ENCODE peak calls at places on chromosomes 3 and 15, in ten cellular contexts. A, E, Z, D, G, H, M, O, C and Q are unnamed samples.

GRCh38 chr15:45027220-45027619 is 4.2 kb downstream of the SORD start:
- DNase-seq in G (no peak), M (no peak), O (no peak), D (no peak), H (no peak), Z (no peak), E (no peak), C (no peak), A (no peak), Q (no peak)

GRCh38 chr3:196712514-196713413 is 587 bp downstream of the PIGX start:
- DNase-seq in E (peak), Z (peak), H (no peak), D (peak), O (no peak), G (peak), A (no peak), C (peak), M (no peak), Q (peak)

GRCh38 chr15:101207867-101208288 is 44.0 kb downstream of the CHSY1 start:
- DNase-seq in Z (no peak), G (peak), C (peak), H (no peak), E (peak), M (no peak), O (no peak), D (no peak), A (no peak), Q (no peak)

GRCh38 chr3:172069473-172069872 is 30.1 kb downstream of the FNDC3B start:
- DNase-seq in A (no peak), E (no peak), C (no peak), M (no peak), G (no peak), O (no peak), D (no peak), H (no peak), Z (no peak), Q (no peak)

GRCh38 chr3:78287085-78287484 is 1247.2 kb downstream of the ROBO2 start:
- DNase-seq in E (no peak), A (no peak), C (no peak), G (no peak), H (no peak), D (no peak), O (no peak), Z (no peak), M (no peak), Q (no peak)

GRCh38 chr3:79767194-79767952 is 425 bp downstream of the ROBO1 start:
- DNase-seq in O (no peak), Z (no peak), C (no peak), E (no peak), M (no peak), H (peak), A (no peak), D (no peak), G (no peak), Q (no peak)

GRCh38 chr3:100348727-100349126 is 14.2 kb downstream of the NIT2 start:
- DNase-seq in D (no peak), E (no peak), M (no peak), Z (no peak), C (no peak), G (no peak), A (no peak), O (no peak), H (no peak), Q (no peak)

GRCh38 chr3:28118087-28118486 is 123.3 kb upstream of the CMC1 start:
- DNase-seq in D (no peak), C (no peak), Z (no peak), E (no peak), A (no peak), O (no peak), H (no peak), G (no peak), M (no peak), Q (no peak)

GRCh38 chr3:56930706-56931105 is 129.0 kb upstream of the ARHGEF3 start:
- DNase-seq in O (no peak), Z (no peak), M (no peak), D (no peak), C (peak), A (no peak), H (no peak), G (peak), E (peak), Q (no peak)

GRCh38 chr15:62739082-62739481 is 303.5 kb upstream of the TPM1 start:
- DNase-seq in M (no peak), Z (no peak), A (no peak), G (peak), E (peak), D (peak), H (no peak), O (no peak), C (peak), Q (no peak)

GRCh38 chr3:151351216-151351615 is 21.9 kb upstream of the P2RY13 start:
- DNase-seq in E (peak), C (no peak), Z (no peak), M (no peak), A (peak), G (no peak), D (no peak), H (no peak), O (no peak), Q (no peak)